ENCODE peak calls at places on chromosomes 5 and 9, in nine cellular contexts. T is left cardiac atrium; U is activated effector memory CD4-positive, alpha-beta T cell treated with Interleukin-2 at 50 U/mL for 16 hours; C is cardiac muscle cell; S is stimulated activated CD4-positive, alpha-beta T cell treated with anti-CD3 and anti-CD28 coated beads, Interleukin-2, amount 100 ng/mL, for 48 hours; N is iPS DF 6.9; G is amniotic stem cell; P is EH; R is cardiac fibroblast. W is an unnamed sample.

GRCh38 chr5:54249210-54250028 is 61.0 kb downstream of the ARL15 start:
- DNase-seq in T (peak; percentile 34), R (no peak), N (no peak), P (peak; percentile 53), C (no peak), G (no peak), S (peak; percentile 23), U (no peak), W (no peak)

GRCh38 chr9:65400886-65401285 is 115.9 kb upstream of the FOXD4L5 start:
- DNase-seq in P (no peak), N (no peak), T (no peak), R (no peak), S (no peak), G (no peak), C (no peak), U (no peak), W (no peak)

GRCh38 chr5:145362261-145362660 is 472.9 kb downstream of the PRELID2 start:
- DNase-seq in U (no peak), N (no peak), G (peak; percentile 75), R (peak; percentile 95), P (peak; percentile 93), C (peak; percentile 83), T (no peak), S (no peak), W (no peak)

GRCh38 chr5:119470851-119471451 is 18.7 kb downstream of the HSD17B4 start:
- DNase-seq in U (no peak), P (peak; percentile 44), C (peak; percentile 66), G (no peak), S (no peak), T (no peak), N (no peak), R (peak; percentile 64), W (no peak)

GRCh38 chr9:93864029-93864428 is 91.1 kb downstream of the BARX1 start:
- DNase-seq in P (no peak), G (no peak), U (no peak), C (no peak), T (no peak), N (no peak), R (no peak), S (no peak), W (no peak)

GRCh38 chr5:176595386-176595943 is 14.5 kb downstream of the GPRIN1 start:
- DNase-seq in C (no peak), T (no peak), G (no peak), R (no peak), S (no peak), U (no peak), P (no peak), N (no peak), W (no peak)

GRCh38 chr9:123408313-123409266 is 52.6 kb downstream of the CRB2 start:
- DNase-seq in T (peak; percentile 13), N (no peak), P (no peak), G (no peak), U (no peak), C (no peak), S (no peak), R (no peak), W (no peak)

GRCh38 chr5:147906326-147907095 is at the start of gene C5orf46:
- DNase-seq in R (peak; percentile 89), P (peak; percentile 72), C (peak; percentile 47), N (no peak), G (no peak), T (no peak), U (no peak), S (no peak), W (no peak)

GRCh38 chr9:69996947-69997346 is 46.7 kb upstream of the MAMDC2 start:
- DNase-seq in G (no peak), P (no peak), S (no peak), R (peak; percentile 72), N (no peak), U (no peak), T (no peak), C (peak; percentile 49), W (no peak)

GRCh38 chr5:158079097-158079496 is 220.2 kb upstream of the CLINT1 start:
- DNase-seq in G (no peak), R (no peak), S (no peak), U (no peak), C (no peak), N (no peak), P (no peak), T (no peak), W (no peak)

GRCh38 chr5:168608821-168609220 is 29.7 kb upstream of the PANK3 start:
- DNase-seq in N (no peak), T (no peak), G (no peak), P (no peak), R (no peak), S (no peak), C (no peak), U (no peak), W (no peak)

GRCh38 chr5:68533571-68534051 is 318.1 kb downstream of the PIK3R1 start:
- DNase-seq in N (no peak), P (no peak), U (no peak), R (no peak), G (no peak), S (no peak), C (no peak), T (no peak), W (no peak)

GRCh38 chr5:141960449-141961323 is 2.7 kb upstream of the PCDH12 start:
- DNase-seq in N (peak; percentile 75), P (peak; percentile 88), R (peak; percentile 88), S (peak; percentile 92), G (peak; percentile 68), U (peak; percentile 85), C (peak; percentile 87), T (peak; percentile 90), W (peak; percentile 72)

GRCh38 chr5:135891280-135891679 is 4.4 kb downstream of the IL9 start:
- DNase-seq in C (peak; percentile 68), S (no peak), P (peak; percentile 3), T (no peak), U (no peak), G (no peak), N (no peak), R (no peak), W (no peak)

GRCh38 chr9:3855601-3856328 is 330.0 kb upstream of the RFX3 start:
- DNase-seq in S (no peak), N (no peak), U (no peak), G (no peak), P (no peak), R (peak; percentile 20), T (no peak), C (no peak), W (no peak)

GRCh38 chr9:134948149-134948548 is 30.4 kb upstream of the FCN1 start:
- DNase-seq in T (no peak), S (no peak), P (no peak), N (no peak), G (no peak), C (no peak), R (no peak), U (no peak), W (no peak)

GRCh38 chr5:68683632-68684035 is 410.2 kb upstream of the SLC30A5 start:
- DNase-seq in U (no peak), T (peak; percentile 30), S (no peak), C (peak; percentile 94), N (no peak), P (peak; percentile 99), R (peak; percentile 98), G (peak; percentile 94), W (no peak)

GRCh38 chr9:14322211-14323082 is 8.5 kb upstream of the NFIB start:
- DNase-seq in U (peak; percentile 60), C (peak; percentile 98), G (peak; percentile 79), P (peak; percentile 79), T (peak; percentile 94), N (no peak), S (peak; percentile 70), R (peak; percentile 92), W (peak; percentile 79)

GRCh38 chr5:156913719-156914370 is 49.2 kb downstream of the TIMD4 start:
- DNase-seq in G (no peak), C (no peak), N (peak; percentile 97), R (no peak), T (no peak), U (no peak), S (no peak), P (no peak), W (peak; percentile 50)

GRCh38 chr5:73374520-73375235 is 73.9 kb downstream of the FOXD1 start:
- DNase-seq in C (peak; percentile 45), G (peak; percentile 55), N (no peak), U (no peak), R (peak; percentile 81), P (peak; percentile 95), S (no peak), T (no peak), W (no peak)

GRCh38 chr5:96049398-96050272 is 88.0 kb upstream of the ELL2 start:
- DNase-seq in G (peak; percentile 53), U (no peak), N (no peak), S (no peak), T (no peak), P (peak; percentile 95), R (peak; percentile 81), C (peak; percentile 76), W (no peak)

GRCh38 chr9:34590376-34591090 is 1.0 kb upstream of the CNTFR start:
- DNase-seq in G (no peak), U (no peak), C (no peak), P (no peak), T (no peak), N (no peak), R (peak; percentile 34), S (no peak), W (no peak)

GRCh38 chr9:2634818-2635217 is 13.2 kb downstream of the VLDLR start:
- DNase-seq in P (no peak), C (no peak), U (no peak), N (no peak), S (no peak), T (no peak), R (no peak), G (no peak), W (no peak)

GRCh38 chr9:80492221-80492620 is 920.5 kb downstream of the TLE4 start:
- DNase-seq in C (peak; percentile 34), G (no peak), P (no peak), S (no peak), U (no peak), R (peak; percentile 11), N (no peak), T (peak; percentile 29), W (no peak)

GRCh38 chr5:102651466-102651865 is 103.6 kb upstream of the PAM start:
- DNase-seq in P (peak; percentile 30), S (no peak), N (no peak), T (no peak), C (no peak), U (no peak), R (peak; percentile 15), G (no peak), W (no peak)

GRCh38 chr9:20681467-20681866 is 2.6 kb upstream of the FOCAD start:
- DNase-seq in R (no peak), C (no peak), N (no peak), T (no peak), G (no peak), P (no peak), U (no peak), S (no peak), W (no peak)

GRCh38 chr5:149317281-149318048 is 27.8 kb upstream of the GRPEL2 start:
- DNase-seq in R (peak; percentile 77), S (peak; percentile 13), P (peak; percentile 69), G (no peak), U (peak; percentile 6), N (no peak), T (no peak), C (peak; percentile 75), W (peak; percentile 36)

GRCh38 chr5:169706070-169706469 is 69.0 kb downstream of the DOCK2 start:
- DNase-seq in S (no peak), C (no peak), G (no peak), T (no peak), U (no peak), N (no peak), P (peak; percentile 28), R (no peak), W (no peak)

GRCh38 chr5:109451161-109451560 is 41.4 kb upstream of the PJA2 start:
- DNase-seq in U (no peak), R (no peak), G (no peak), S (no peak), N (no peak), T (no peak), C (no peak), P (no peak), W (no peak)

GRCh38 chr5:108381955-108382783 is at the start of gene FBXL17:
- DNase-seq in R (peak; percentile 95), C (peak; percentile 96), T (peak; percentile 97), N (peak; percentile 87), G (peak; percentile 80), P (peak; percentile 94), U (peak; percentile 86), S (peak; percentile 78), W (peak; percentile 67)

GRCh38 chr9:132726561-132727150 is 56.4 kb downstream of the GTF3C4 start:
- DNase-seq in R (no peak), G (no peak), N (no peak), P (no peak), C (no peak), U (no peak), T (no peak), S (no peak), W (no peak)